ENCODE peak calls at places on chromosomes 11 and 22, in ten cellular contexts. V is neural crest cell; T is RKO; E is brain microvascular endothelial cell; A is CD8-positive, alpha-beta memory T cell; U is epithelial cell of proximal tubule; B is effector CD4-positive, alpha-beta T cell; M is naive B cell; H is H9; P is uterus. X is an unnamed sample.

GRCh38 chr11:26247340-26247739 is 84.6 kb upstream of the ANO3 start:
- DNase-seq in B (no peak), V (no peak), H (no peak), P (no peak), M (no peak), E (no peak), T (peak; percentile 43), A (no peak), U (no peak), X (peak; percentile 64)

GRCh38 chr11:111631034-111631665 is 28.9 kb downstream of the SIK2 start:
- DNase-seq in H (no peak), A (no peak), U (no peak), P (no peak), V (no peak), T (no peak), B (no peak), M (no peak), E (no peak), X (no peak)

GRCh38 chr22:19488285-19488684 is 8.6 kb downstream of the CDC45 start:
- DNase-seq in P (no peak), A (no peak), H (no peak), M (no peak), T (no peak), E (no peak), U (no peak), V (no peak), B (no peak), X (no peak)

GRCh38 chr11:75916882-75917281 is 101.9 kb downstream of the UVRAG start:
- DNase-seq in M (no peak), E (no peak), H (no peak), V (no peak), T (no peak), B (no peak), U (no peak), A (no peak), P (no peak), X (no peak)

GRCh38 chr11:1091332-1092083 is 16.8 kb downstream of the MUC2 start:
- DNase-seq in M (no peak), T (no peak), P (no peak), A (no peak), V (no peak), H (no peak), B (no peak), E (no peak), U (no peak), X (no peak)

GRCh38 chr22:22075382-22076163 is 93.0 kb upstream of the TOP3B start:
- DNase-seq in U (no peak), V (no peak), A (no peak), E (no peak), M (no peak), P (no peak), B (no peak), T (no peak), H (no peak), X (no peak)

GRCh38 chr11:12377824-12378593 is 638 bp downstream of the PARVA start:
- DNase-seq in B (no peak), H (peak; percentile 89), P (peak; percentile 73), U (peak; percentile 25), M (no peak), A (no peak), T (peak; percentile 85), E (peak; percentile 49), V (peak; percentile 57), X (peak; percentile 93)

GRCh38 chr11:125272092-125272491 is 107.5 kb downstream of the PKNOX2 start:
- DNase-seq in A (no peak), H (no peak), U (no peak), V (no peak), T (no peak), B (no peak), E (peak; percentile 25), M (no peak), P (no peak), X (no peak)

GRCh38 chr11:134554861-134555260 is 142.8 kb upstream of the B3GAT1 start:
- DNase-seq in P (no peak), V (no peak), E (no peak), H (no peak), M (no peak), B (no peak), U (no peak), A (no peak), T (no peak), X (no peak)

GRCh38 chr22:36360871-36361383 is 26.8 kb downstream of the MYH9 start:
- DNase-seq in T (no peak), H (no peak), E (no peak), A (peak; percentile 42), V (no peak), M (no peak), B (no peak), U (no peak), P (no peak), X (peak; percentile 68)

GRCh38 chr11:100830978-100831732 is 144.1 kb downstream of the ARHGAP42 start:
- DNase-seq in M (no peak), B (no peak), P (no peak), H (no peak), U (no peak), A (no peak), V (no peak), T (no peak), E (peak; percentile 42), X (peak; percentile 63)

GRCh38 chr22:41845380-41846267 is 12.7 kb downstream of the SREBF2 start:
- DNase-seq in E (no peak), T (no peak), H (no peak), A (no peak), B (no peak), U (no peak), V (no peak), P (no peak), M (no peak), X (no peak)

GRCh38 chr11:68843052-68843561 is 1.4 kb upstream of the CPT1A start:
- DNase-seq in E (no peak), T (no peak), U (no peak), V (no peak), A (peak; percentile 70), H (no peak), P (peak; percentile 54), M (peak; percentile 52), B (peak; percentile 29), X (peak; percentile 68)

GRCh38 chr11:20448838-20449237 is 61.3 kb downstream of the PRMT3 start:
- DNase-seq in M (no peak), B (no peak), H (no peak), U (no peak), P (no peak), T (no peak), E (no peak), V (no peak), A (no peak), X (no peak)

GRCh38 chr22:26681395-26681821 is 24.0 kb downstream of the MIAT start:
- DNase-seq in U (no peak), P (no peak), E (peak; percentile 88), V (no peak), T (no peak), A (no peak), M (no peak), B (no peak), H (peak; percentile 77), X (peak; percentile 75)

GRCh38 chr22:38309614-38310517 is 7.4 kb downstream of the CSNK1E start:
- DNase-seq in H (no peak), A (no peak), B (no peak), E (no peak), P (no peak), T (no peak), U (no peak), V (no peak), M (no peak), X (no peak)

GRCh38 chr22:44842417-44842816 is 90.0 kb downstream of the ARHGAP8 start:
- DNase-seq in H (no peak), A (peak; percentile 27), U (no peak), M (no peak), V (no peak), E (no peak), P (no peak), B (no peak), T (no peak), X (no peak)

GRCh38 chr22:30325724-30326703 is 727 bp downstream of the TBC1D10A start:
- DNase-seq in H (peak; percentile 37), E (no peak), U (no peak), T (no peak), P (peak; percentile 43), M (no peak), V (no peak), A (peak; percentile 60), B (no peak), X (peak; percentile 62)

GRCh38 chr22:19042285-19043110 is 79.7 kb downstream of the DGCR2 start:
- DNase-seq in U (no peak), P (no peak), M (no peak), V (no peak), A (no peak), H (no peak), B (no peak), E (no peak), T (no peak), X (no peak)

GRCh38 chr11:103525069-103525468 is 415.8 kb downstream of the DYNC2H1 start:
- DNase-seq in M (no peak), E (peak; percentile 81), U (no peak), V (no peak), T (no peak), A (no peak), P (no peak), B (no peak), H (no peak), X (peak; percentile 24)

GRCh38 chr22:50544078-50544745 is 1.5 kb upstream of the KLHDC7B start:
- DNase-seq in V (peak; percentile 84), U (no peak), E (peak; percentile 54), H (peak; percentile 89), B (peak; percentile 74), M (peak; percentile 80), T (no peak), A (peak; percentile 87), P (no peak), X (peak; percentile 46)

GRCh38 chr11:17563961-17564686 is 17.1 kb downstream of the OTOG start:
- DNase-seq in M (no peak), E (no peak), H (no peak), V (no peak), T (no peak), A (no peak), P (no peak), B (no peak), U (no peak), X (no peak)

GRCh38 chr11:130522284-130522961 is 74.0 kb downstream of the ADAMTS15 start:
- DNase-seq in E (peak; percentile 93), B (no peak), P (peak; percentile 95), M (no peak), H (peak; percentile 92), A (no peak), V (peak; percentile 22), U (no peak), T (peak; percentile 76), X (peak; percentile 94)

GRCh38 chr11:68934666-68935065 is 31.0 kb downstream of the IGHMBP2 start:
- DNase-seq in E (no peak), T (no peak), A (no peak), B (no peak), P (no peak), M (no peak), U (no peak), H (no peak), V (no peak), X (no peak)

GRCh38 chr22:25018009-25018408 is 65.5 kb downstream of the KIAA1671 start:
- DNase-seq in V (no peak), A (no peak), B (no peak), H (no peak), U (no peak), P (no peak), E (no peak), T (no peak), M (no peak), X (no peak)

GRCh38 chr11:134528453-134528852 is 116.4 kb upstream of the B3GAT1 start:
- DNase-seq in A (peak; percentile 20), P (no peak), B (no peak), M (no peak), V (no peak), H (peak; percentile 17), U (no peak), E (no peak), T (no peak), X (no peak)

GRCh38 chr11:64234840-64235379 is 526 bp downstream of the VEGFB start:
- DNase-seq in M (peak; percentile 78), T (peak; percentile 51), P (peak; percentile 42), U (no peak), A (peak; percentile 72), V (no peak), H (no peak), E (no peak), B (peak; percentile 35), X (no peak)

GRCh38 chr11:72618801-72619200 is 55.4 kb downstream of the PDE2A start:
- DNase-seq in P (no peak), T (no peak), M (no peak), V (no peak), A (no peak), H (no peak), U (no peak), B (no peak), E (no peak), X (no peak)